ENCODE peak calls at places on chromosome 17, in six cellular contexts. Q, F, R, Z, M and N are unnamed samples.

GRCh38 chr17:76866774-76867577 is 1.2 kb upstream of the MGAT5B start:
- DNase-seq in Q (no peak), F (no peak), R (no peak), Z (no peak), M (no peak), N (no peak)

GRCh38 chr17:66711936-66712335 is 123.0 kb upstream of the CACNG5 start:
- DNase-seq in Q (no peak), F (no peak), R (peak; percentile 89), Z (no peak), M (no peak), N (no peak)

GRCh38 chr17:3762922-3763776 is 37.8 kb downstream of the ITGAE start:
- DNase-seq in Q (no peak), F (no peak), R (no peak), Z (no peak), M (no peak), N (no peak)

GRCh38 chr17:32286518-32286900 is 20.9 kb downstream of the RHBDL3 start:
- DNase-seq in Q (no peak), F (no peak), R (no peak), Z (no peak), M (no peak), N (no peak)

GRCh38 chr17:50199651-50200446 is 1.6 kb downstream of the COL1A1 start:
- DNase-seq in Q (peak; percentile 96), F (peak; percentile 78), R (peak; percentile 94), Z (peak; percentile 90), M (peak; percentile 80), N (peak; percentile 94)

GRCh38 chr17:38417210-38417951 is 10.9 kb upstream of the ARHGAP23 start:
- DNase-seq in Q (no peak), F (no peak), R (no peak), Z (peak; percentile 94), M (no peak), N (no peak)

GRCh38 chr17:19346351-19347255 is 15.9 kb downstream of the B9D1 start:
- DNase-seq in Q (peak; percentile 23), F (peak; percentile 79), R (peak; percentile 48), Z (peak; percentile 72), M (peak; percentile 81), N (peak; percentile 51)

GRCh38 chr17:7383742-7384488 is 3.0 kb downstream of the TNK1 start:
- DNase-seq in Q (no peak), F (no peak), R (no peak), Z (peak; percentile 43), M (no peak), N (no peak)

GRCh38 chr17:43428524-43428923 is 29.7 kb downstream of the ARL4D start:
- DNase-seq in Q (no peak), F (no peak), R (no peak), Z (no peak), M (no peak), N (no peak)

GRCh38 chr17:41987642-41988041 is 21.0 kb downstream of the CNP start:
- DNase-seq in Q (no peak), F (no peak), R (no peak), Z (no peak), M (no peak), N (no peak)

GRCh38 chr17:82052638-82053059 is 951 bp downstream of the GPS1 start:
- DNase-seq in Q (no peak), F (no peak), R (no peak), Z (no peak), M (no peak), N (no peak)

GRCh38 chr17:82053556-82054263 is 2.0 kb downstream of the GPS1 start:
- DNase-seq in Q (no peak), F (no peak), R (no peak), Z (no peak), M (no peak), N (no peak)

GRCh38 chr17:82053130-82053529 is 1.4 kb downstream of the GPS1 start:
- DNase-seq in Q (no peak), F (no peak), R (no peak), Z (no peak), M (no peak), N (no peak)

GRCh38 chr17:82050761-82051641 is 610 bp downstream of the RFNG start:
- DNase-seq in Q (no peak), F (no peak), R (no peak), Z (no peak), M (no peak), N (peak; percentile 60)

DNA sequence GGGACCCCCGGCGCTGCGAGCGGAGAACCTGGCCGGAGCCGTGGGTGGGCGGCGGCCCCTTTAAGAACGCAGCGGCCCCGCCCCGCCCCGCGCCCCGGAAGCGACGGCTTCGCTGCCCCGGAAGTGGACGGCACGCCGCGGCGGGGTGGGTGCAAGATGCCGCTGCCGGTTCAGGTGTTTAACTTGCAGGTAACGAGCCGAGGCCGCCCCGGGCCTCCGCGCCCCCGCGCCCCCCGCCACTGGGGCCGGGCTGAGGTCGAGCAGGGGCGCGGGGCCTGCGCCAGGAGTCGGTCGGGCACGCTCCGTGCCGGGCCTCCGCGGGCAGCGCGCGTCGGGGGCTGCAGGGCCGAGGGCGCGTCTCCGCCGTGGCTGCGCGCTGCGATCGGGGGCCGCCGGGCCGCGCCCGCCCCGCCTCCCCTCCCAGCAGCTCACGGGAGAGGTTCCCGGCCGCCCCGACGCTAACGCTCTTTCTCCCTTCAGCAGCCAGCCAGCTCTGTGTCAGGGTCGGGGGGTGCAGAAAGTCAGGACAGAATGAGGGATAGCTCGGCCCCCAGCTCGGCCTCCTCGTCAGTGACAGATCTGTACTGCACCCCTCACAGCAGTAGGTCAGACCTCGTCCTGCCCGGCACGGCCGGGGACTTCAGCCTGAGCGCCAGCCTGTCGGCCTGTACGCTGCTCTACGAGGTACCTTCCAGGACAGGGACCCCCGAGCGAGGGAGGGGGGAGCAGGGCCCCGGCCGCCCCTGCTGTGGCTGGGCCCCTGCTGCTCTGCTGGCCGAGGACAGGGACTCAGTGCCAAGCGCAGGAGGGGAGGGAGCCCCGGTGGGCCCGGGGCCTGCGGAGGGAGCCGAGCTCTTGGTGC is at the start of the genes GPS1 and RFNG:
- DNase-seq in Q (no peak), F (peak; percentile 68), R (peak; percentile 76), Z (peak; percentile 88), M (peak; percentile 67), N (peak; percentile 83)
- TF ChIP-seq POLR2A in Q (no peak), F (peak; percentile 29), R (peak; percentile 9), Z (no peak), M (no peak), N (peak; percentile 18)

DNA sequence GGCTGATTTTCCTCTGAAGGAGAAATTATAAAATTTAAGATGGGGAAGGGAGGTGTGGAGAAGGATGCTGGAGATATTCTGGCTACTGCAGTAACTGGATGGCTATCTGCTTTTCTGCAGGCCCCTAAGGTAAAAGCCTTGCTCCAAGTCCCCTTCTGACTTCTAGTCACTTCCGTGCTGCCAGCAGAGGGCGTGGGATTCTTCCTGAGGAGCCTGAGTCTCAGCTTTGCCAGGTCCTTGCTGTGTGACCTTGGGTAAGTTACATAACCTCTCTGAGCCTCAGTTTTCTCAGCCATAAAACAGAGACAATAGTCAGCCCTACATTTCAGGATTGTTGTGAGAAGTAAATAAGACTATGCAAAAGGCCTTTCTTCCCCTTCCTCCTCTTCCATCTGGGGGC is 24.3 kb upstream of the TMEM220 start:
- DNase-seq in Q (peak; percentile 51), F (no peak), R (peak; percentile 49), Z (peak; percentile 67), M (peak; percentile 85), N (no peak)
- H3K27me3 ChIP-seq in Q (peaks cover 7% of the 10 kb centered on the region), F (no peaks in the 10 kb centered on the region), R (no peaks in the 10 kb centered on the region), Z (no peaks in the 10 kb centered on the region), M (no peaks in the 10 kb centered on the region), N (no peaks in the 10 kb centered on the region)

DNA sequence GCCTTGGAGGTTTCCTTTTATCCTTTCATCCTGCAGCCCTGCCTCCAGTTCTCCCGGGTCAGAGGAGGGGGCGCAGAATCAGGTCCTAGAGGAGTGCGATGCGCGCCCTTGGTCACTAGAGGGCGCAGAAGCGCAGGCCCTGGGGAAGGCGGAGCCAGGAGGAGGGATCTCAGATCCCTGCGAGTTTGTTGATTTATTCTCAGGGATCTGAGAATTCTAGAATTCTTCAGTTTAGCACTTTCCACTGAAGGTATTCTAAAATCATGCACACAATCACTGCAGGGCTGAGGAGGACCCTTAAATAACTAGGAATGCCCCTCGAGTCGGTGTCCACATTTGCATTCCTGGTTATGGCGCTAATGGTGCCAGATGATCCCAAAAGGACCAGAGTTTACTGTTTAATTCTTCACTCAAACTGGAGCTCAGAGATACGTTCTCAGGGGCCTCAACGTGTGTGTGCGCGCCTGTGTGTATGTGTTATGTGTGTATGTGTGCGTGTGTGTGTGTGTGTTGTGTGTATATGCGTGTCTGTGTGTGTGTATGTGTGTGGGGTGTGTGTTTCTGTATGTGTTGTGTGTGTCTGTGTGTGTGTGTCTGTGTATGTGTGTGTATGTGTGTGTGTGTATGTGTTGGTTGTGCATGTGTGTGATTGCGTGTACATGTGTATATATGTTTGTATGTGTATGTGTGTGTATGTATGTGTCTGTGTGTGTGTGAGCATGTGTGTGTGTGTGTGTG is 6.9 kb upstream of the ELAC2 start:
- DNase-seq in Q (no peak), F (peak; percentile 26), R (peak; percentile 61), Z (peak; percentile 80), M (peak; percentile 67), N (peak; percentile 60)
- H3K4me3 ChIP-seq in Q (peak overlapping the region; percentile 35), F (no peak overlapping the region), R (no peak overlapping the region), Z (peak overlapping the region; percentile 3), M (no peak overlapping the region), N (no peak overlapping the region)

GRCh38 chr17:75785016-75785769 is 587 bp downstream of the UNK start:
- DNase-seq in Q (peak; percentile 76), F (peak; percentile 88), R (peak; percentile 92), Z (peak; percentile 84), M (peak; percentile 93), N (peak; percentile 90)
- TF ChIP-seq POLR2A in Q (peak; percentile 75), F (peak; percentile 87), R (peak; percentile 72), Z (no peak), M (peak; percentile 39), N (peak; percentile 62)